ENCODE peak calls at places on chromosome 7, in six cellular contexts. One of them, this sample, is unnamed.

GRCh38 chr7:120714945-120715344 is 143.0 kb downstream of the TSPAN12 start:
- DNase-seq in AG04450: no peak
- DNase-seq in foreskin keratinocyte: peak
- DNase-seq in transverse colon: no peak
- DNase-seq in heart right ventricle: no peak
- DNase-seq in thoracic aorta: no peak
- DNase-seq in this sample: no peak

GRCh38 chr7:149205690-149206381 is 10.5 kb downstream of the ZNF282 start:
- DNase-seq in AG04450: no peak
- DNase-seq in foreskin keratinocyte: no peak
- DNase-seq in transverse colon: peak
- DNase-seq in heart right ventricle: no peak
- DNase-seq in thoracic aorta: no peak
- DNase-seq in this sample: no peak

GRCh38 chr7:45606050-45606449 is 31.9 kb downstream of the ADCY1 start:
- DNase-seq in AG04450: no peak
- DNase-seq in foreskin keratinocyte: no peak
- DNase-seq in transverse colon: no peak
- DNase-seq in heart right ventricle: no peak
- DNase-seq in thoracic aorta: no peak
- DNase-seq in this sample: no peak

GRCh38 chr7:66153691-66154090 is 39.0 kb downstream of the CRCP start:
- DNase-seq in AG04450: no peak
- DNase-seq in foreskin keratinocyte: no peak
- DNase-seq in transverse colon: no peak
- DNase-seq in heart right ventricle: no peak
- DNase-seq in thoracic aorta: no peak
- DNase-seq in this sample: no peak

GRCh38 chr7:77930496-77930895 is 131.9 kb downstream of the PHTF2 start:
- DNase-seq in AG04450: no peak
- DNase-seq in foreskin keratinocyte: no peak
- DNase-seq in transverse colon: no peak
- DNase-seq in heart right ventricle: no peak
- DNase-seq in thoracic aorta: no peak
- DNase-seq in this sample: no peak

GRCh38 chr7:106138776-106139175 is 26.7 kb upstream of the SYPL1 start:
- DNase-seq in AG04450: no peak
- DNase-seq in foreskin keratinocyte: no peak
- DNase-seq in transverse colon: no peak
- DNase-seq in heart right ventricle: no peak
- DNase-seq in thoracic aorta: no peak
- DNase-seq in this sample: no peak

GRCh38 chr7:114405427-114405826 is 9.2 kb upstream of the FOXP2 start:
- DNase-seq in AG04450: no peak
- DNase-seq in foreskin keratinocyte: peak
- DNase-seq in transverse colon: no peak
- DNase-seq in heart right ventricle: no peak
- DNase-seq in thoracic aorta: no peak
- DNase-seq in this sample: no peak

GRCh38 chr7:143205560-143206293 is 16.1 kb upstream of the TAS2R40 start:
- DNase-seq in AG04450: no peak
- DNase-seq in foreskin keratinocyte: no peak
- DNase-seq in transverse colon: peak
- DNase-seq in heart right ventricle: no peak
- DNase-seq in thoracic aorta: no peak
- DNase-seq in this sample: no peak

GRCh38 chr7:12895296-12895695 is 207.9 kb downstream of the ARL4A start:
- DNase-seq in AG04450: no peak
- DNase-seq in foreskin keratinocyte: no peak
- DNase-seq in transverse colon: no peak
- DNase-seq in heart right ventricle: no peak
- DNase-seq in thoracic aorta: no peak
- DNase-seq in this sample: no peak

GRCh38 chr7:129780257-129781127 is 169.0 kb downstream of the NRF1 start:
- DNase-seq in AG04450: no peak
- DNase-seq in foreskin keratinocyte: no peak
- DNase-seq in transverse colon: peak
- DNase-seq in heart right ventricle: no peak
- DNase-seq in thoracic aorta: no peak
- DNase-seq in this sample: peak

GRCh38 chr7:2934984-2935740 is 91.1 kb upstream of the GNA12 start:
- DNase-seq in AG04450: no peak
- DNase-seq in foreskin keratinocyte: no peak
- DNase-seq in transverse colon: no peak
- DNase-seq in heart right ventricle: no peak
- DNase-seq in thoracic aorta: no peak
- DNase-seq in this sample: no peak

GRCh38 chr7:28853834-28854749 is 104.0 kb downstream of the TRIL start:
- DNase-seq in AG04450: no peak
- DNase-seq in foreskin keratinocyte: peak
- DNase-seq in transverse colon: peak
- DNase-seq in heart right ventricle: peak
- DNase-seq in thoracic aorta: no peak
- DNase-seq in this sample: no peak

DNA sequence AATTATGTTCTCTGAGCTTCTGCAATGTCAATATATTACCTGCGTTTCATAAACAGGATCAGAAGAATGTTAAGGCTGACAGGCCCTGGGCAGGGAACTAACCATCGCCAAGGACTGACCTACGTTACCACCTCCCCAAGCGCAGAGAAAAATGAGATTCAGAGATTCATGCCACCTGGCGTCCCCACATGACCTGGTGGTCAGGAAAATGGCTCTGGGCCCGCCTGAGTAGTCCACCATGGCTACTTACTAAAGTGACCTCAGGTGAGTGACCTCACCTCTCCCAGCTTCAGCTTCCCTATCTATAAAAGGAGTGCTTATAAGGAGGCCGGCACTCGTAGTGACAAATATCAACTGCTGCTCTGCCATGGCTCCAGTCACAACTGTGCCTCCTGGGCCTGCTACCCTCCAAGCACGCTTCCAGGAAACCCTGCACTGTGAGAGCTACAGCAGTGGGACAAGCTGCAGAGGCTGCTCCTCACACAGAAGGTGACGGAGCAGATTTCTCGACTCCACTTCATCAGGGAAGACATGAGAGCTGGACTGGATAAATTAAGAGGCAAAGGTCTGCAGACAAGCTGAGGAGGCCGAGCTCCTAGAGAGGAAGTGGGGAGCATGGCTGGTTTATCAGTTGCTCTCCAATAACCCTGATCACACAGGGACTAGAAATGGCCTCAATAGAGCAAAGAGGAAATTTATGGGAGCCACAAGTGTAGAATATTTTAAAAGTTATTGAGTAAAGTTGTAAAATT is 103.0 kb downstream of the RNF216 start:
- DNase-seq in AG04450: no peak
- DNase-seq in foreskin keratinocyte: no peak
- DNase-seq in transverse colon: no peak
- DNase-seq in heart right ventricle: no peak
- DNase-seq in thoracic aorta: no peak
- DNase-seq in this sample: no peak
- H3K27ac ChIP-seq in AG04450: no peak
- H3K27ac ChIP-seq in foreskin keratinocyte: no peak
- H3K27ac ChIP-seq in transverse colon: peak
- H3K27ac ChIP-seq in heart right ventricle: peak
- H3K27ac ChIP-seq in thoracic aorta: no peak
- H3K27ac ChIP-seq in this sample: no peak

DNA sequence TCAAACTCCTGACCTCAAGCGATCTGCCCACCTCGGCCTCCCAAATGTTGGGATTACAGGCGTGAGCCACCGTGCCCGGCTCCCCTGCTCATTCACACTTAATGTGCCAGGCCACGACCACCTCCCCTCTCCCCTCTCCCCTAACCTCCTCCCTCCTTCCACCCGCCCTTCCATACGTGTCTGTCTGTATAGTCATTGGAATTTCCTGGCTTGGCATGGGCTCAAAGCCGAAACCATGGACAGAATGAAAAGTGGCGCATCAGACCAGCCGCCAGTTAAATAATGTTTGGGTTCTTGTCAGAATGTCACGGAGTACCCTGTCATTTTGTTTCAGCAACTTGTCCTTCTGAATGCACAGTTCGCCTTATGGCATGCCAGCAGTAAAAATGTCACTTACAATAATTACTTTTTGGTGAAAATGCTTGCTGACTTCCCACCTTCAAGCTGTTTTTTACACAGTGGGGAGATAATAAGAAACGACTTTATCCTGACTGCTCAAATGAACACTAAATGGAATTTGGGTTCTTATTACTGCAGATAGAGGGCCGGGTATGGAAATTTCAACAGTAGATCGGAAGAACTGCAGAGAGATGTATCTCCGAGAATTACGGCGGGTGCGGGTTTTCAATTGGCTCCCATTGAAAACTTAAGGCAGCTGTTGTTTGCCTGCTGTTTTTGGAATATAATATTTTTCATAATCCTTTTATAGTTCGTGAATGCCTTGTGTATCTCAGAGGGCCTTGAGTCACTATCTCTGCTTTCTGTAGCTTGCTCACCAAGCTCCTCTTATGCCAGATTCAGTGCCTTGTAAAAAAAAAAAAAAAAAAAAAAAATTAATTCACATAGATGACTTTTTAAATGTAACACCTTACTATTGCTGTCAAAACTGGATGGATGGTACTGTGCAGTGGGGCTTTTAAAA is 65.5 kb upstream of the SH2B2 start:
- DNase-seq in AG04450: peak
- DNase-seq in foreskin keratinocyte: peak
- DNase-seq in transverse colon: no peak
- DNase-seq in heart right ventricle: no peak
- DNase-seq in thoracic aorta: no peak
- DNase-seq in this sample: no peak
- H3K27ac ChIP-seq in AG04450: peak
- H3K27ac ChIP-seq in foreskin keratinocyte: peak
- H3K27ac ChIP-seq in transverse colon: no peak
- H3K27ac ChIP-seq in heart right ventricle: no peak
- H3K27ac ChIP-seq in thoracic aorta: no peak
- H3K27ac ChIP-seq in this sample: peak

GRCh38 chr7:98135984-98136383 is 29.3 kb downstream of the LMTK2 start:
- DNase-seq in AG04450: no peak
- DNase-seq in foreskin keratinocyte: no peak
- DNase-seq in transverse colon: no peak
- DNase-seq in heart right ventricle: no peak
- DNase-seq in thoracic aorta: no peak
- DNase-seq in this sample: no peak
- H3K27ac ChIP-seq in AG04450: no peak
- H3K27ac ChIP-seq in foreskin keratinocyte: no peak
- H3K27ac ChIP-seq in transverse colon: no peak
- H3K27ac ChIP-seq in heart right ventricle: no peak
- H3K27ac ChIP-seq in thoracic aorta: no peak
- H3K27ac ChIP-seq in this sample: no peak

GRCh38 chr7:4681218-4681851 is 760 bp upstream of the FOXK1 start:
- DNase-seq in AG04450: no peak
- DNase-seq in foreskin keratinocyte: no peak
- DNase-seq in transverse colon: no peak
- DNase-seq in heart right ventricle: no peak
- DNase-seq in thoracic aorta: no peak
- DNase-seq in this sample: no peak
- H3K27ac ChIP-seq in AG04450: no peak
- H3K27ac ChIP-seq in foreskin keratinocyte: no peak
- H3K27ac ChIP-seq in transverse colon: peak
- H3K27ac ChIP-seq in heart right ventricle: peak
- H3K27ac ChIP-seq in thoracic aorta: peak
- H3K27ac ChIP-seq in this sample: peak

GRCh38 chr7:5217396-5217795 is 27.4 kb downstream of the WIPI2 start:
- DNase-seq in AG04450: no peak
- DNase-seq in foreskin keratinocyte: no peak
- DNase-seq in transverse colon: no peak
- DNase-seq in heart right ventricle: no peak
- DNase-seq in thoracic aorta: no peak
- DNase-seq in this sample: no peak

GRCh38 chr7:5216931-5217330 is 26.9 kb downstream of the WIPI2 start:
- DNase-seq in AG04450: no peak
- DNase-seq in foreskin keratinocyte: no peak
- DNase-seq in transverse colon: no peak
- DNase-seq in heart right ventricle: no peak
- DNase-seq in thoracic aorta: no peak
- DNase-seq in this sample: no peak

GRCh38 chr7:5218564-5219360 is 28.7 kb downstream of the WIPI2 start:
- DNase-seq in AG04450: no peak
- DNase-seq in foreskin keratinocyte: no peak
- DNase-seq in transverse colon: peak
- DNase-seq in heart right ventricle: no peak
- DNase-seq in thoracic aorta: no peak
- DNase-seq in this sample: no peak

GRCh38 chr7:5215313-5215712 is 25.3 kb downstream of the WIPI2 start:
- DNase-seq in AG04450: no peak
- DNase-seq in foreskin keratinocyte: no peak
- DNase-seq in transverse colon: no peak
- DNase-seq in heart right ventricle: no peak
- DNase-seq in thoracic aorta: no peak
- DNase-seq in this sample: no peak

GRCh38 chr7:5217851-5218331 is 27.9 kb downstream of the WIPI2 start:
- DNase-seq in AG04450: no peak
- DNase-seq in foreskin keratinocyte: no peak
- DNase-seq in transverse colon: no peak
- DNase-seq in heart right ventricle: no peak
- DNase-seq in thoracic aorta: no peak
- DNase-seq in this sample: no peak
- H3K27ac ChIP-seq in AG04450: no peak
- H3K27ac ChIP-seq in foreskin keratinocyte: no peak
- H3K27ac ChIP-seq in transverse colon: no peak
- H3K27ac ChIP-seq in heart right ventricle: no peak
- H3K27ac ChIP-seq in thoracic aorta: no peak
- H3K27ac ChIP-seq in this sample: no peak

GRCh38 chr7:51878869-51879268 is 562.3 kb upstream of the COBL start:
- DNase-seq in AG04450: no peak
- DNase-seq in foreskin keratinocyte: no peak
- DNase-seq in transverse colon: no peak
- DNase-seq in heart right ventricle: no peak
- DNase-seq in thoracic aorta: no peak
- DNase-seq in this sample: no peak
- H3K27ac ChIP-seq in AG04450: no peak
- H3K27ac ChIP-seq in foreskin keratinocyte: no peak
- H3K27ac ChIP-seq in transverse colon: no peak
- H3K27ac ChIP-seq in heart right ventricle: no peak
- H3K27ac ChIP-seq in thoracic aorta: no peak
- H3K27ac ChIP-seq in this sample: no peak

DNA sequence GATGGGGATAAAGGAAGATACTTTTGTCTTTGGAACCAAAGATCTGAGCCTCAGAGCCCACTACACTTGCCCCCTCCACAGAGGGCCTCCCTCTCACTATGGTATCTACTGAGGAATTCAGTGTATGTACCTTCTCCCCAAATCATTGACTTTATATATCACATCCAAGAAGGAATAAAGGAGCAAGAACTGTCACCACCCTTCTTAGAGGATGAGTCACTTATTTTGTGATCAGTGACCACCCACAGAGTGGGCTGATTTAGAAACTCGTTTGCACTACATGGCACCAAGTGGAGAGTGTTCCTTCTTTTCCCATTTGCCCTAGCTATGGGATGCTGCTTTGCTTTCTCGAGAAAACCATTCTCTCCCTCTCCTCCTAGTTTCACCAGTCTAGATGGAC is 5.7 kb downstream of the TMEM243 start:
- DNase-seq in AG04450: no peak
- DNase-seq in foreskin keratinocyte: no peak
- DNase-seq in transverse colon: no peak
- DNase-seq in heart right ventricle: no peak
- DNase-seq in thoracic aorta: no peak
- DNase-seq in this sample: no peak
- H3K27ac ChIP-seq in AG04450: no peak
- H3K27ac ChIP-seq in foreskin keratinocyte: no peak
- H3K27ac ChIP-seq in transverse colon: no peak
- H3K27ac ChIP-seq in heart right ventricle: no peak
- H3K27ac ChIP-seq in thoracic aorta: no peak
- H3K27ac ChIP-seq in this sample: no peak